ENCODE peak calls at places on chromosomes 13 and 19, in eight cellular contexts. One of them, this sample, is unnamed.

GRCh38 chr13:32031025-32031814 is at the start of gene FRY:
- DNase-seq in cerebellar cortex: peak; percentile 89
- DNase-seq in SW480: peak; percentile 86
- DNase-seq in NCI-H1092: peak; percentile 69
- DNase-seq in activated CD8-positive, alpha-beta T cell treated with anti-CD3 and anti-CD28 coated beads for 36 hours: peak; percentile 54
- DNase-seq in AG09309: no peak
- DNase-seq in NCI-H460: peak; percentile 69
- DNase-seq in NCI-H1694 treated with DMSO at 0.1 percent for 48 hours: peak; percentile 30
- DNase-seq in this sample: peak; percentile 41

GRCh38 chr13:33033361-33033812 is 17.2 kb downstream of the KL start:
- DNase-seq in cerebellar cortex: no peak
- DNase-seq in SW480: no peak
- DNase-seq in NCI-H1092: no peak
- DNase-seq in activated CD8-positive, alpha-beta T cell treated with anti-CD3 and anti-CD28 coated beads for 36 hours: peak; percentile 63
- DNase-seq in AG09309: no peak
- DNase-seq in NCI-H460: no peak
- DNase-seq in NCI-H1694 treated with DMSO at 0.1 percent for 48 hours: no peak
- DNase-seq in this sample: no peak

GRCh38 chr19:52190679-52191293 is 934 bp downstream of the PPP2R1A start:
- DNase-seq in cerebellar cortex: peak; percentile 39
- DNase-seq in SW480: peak; percentile 41
- DNase-seq in NCI-H1092: no peak
- DNase-seq in activated CD8-positive, alpha-beta T cell treated with anti-CD3 and anti-CD28 coated beads for 36 hours: no peak
- DNase-seq in AG09309: no peak
- DNase-seq in NCI-H460: no peak
- DNase-seq in NCI-H1694 treated with DMSO at 0.1 percent for 48 hours: no peak
- DNase-seq in this sample: peak; percentile 8

GRCh38 chr19:53809518-53810186 is 14.5 kb downstream of the NLRP12 start:
- DNase-seq in cerebellar cortex: peak; percentile 18
- DNase-seq in SW480: no peak
- DNase-seq in NCI-H1092: no peak
- DNase-seq in activated CD8-positive, alpha-beta T cell treated with anti-CD3 and anti-CD28 coated beads for 36 hours: peak; percentile 11
- DNase-seq in AG09309: no peak
- DNase-seq in NCI-H460: no peak
- DNase-seq in NCI-H1694 treated with DMSO at 0.1 percent for 48 hours: no peak
- DNase-seq in this sample: no peak

GRCh38 chr19:43465468-43466120 is at the start of gene LYPD3:
- DNase-seq in cerebellar cortex: no peak
- DNase-seq in SW480: peak; percentile 52
- DNase-seq in NCI-H1092: no peak
- DNase-seq in activated CD8-positive, alpha-beta T cell treated with anti-CD3 and anti-CD28 coated beads for 36 hours: no peak
- DNase-seq in AG09309: no peak
- DNase-seq in NCI-H460: peak; percentile 18
- DNase-seq in NCI-H1694 treated with DMSO at 0.1 percent for 48 hours: no peak
- DNase-seq in this sample: no peak

GRCh38 chr13:111951982-111952565 is 114.9 kb upstream of the SOX1 start:
- DNase-seq in cerebellar cortex: no peak
- DNase-seq in SW480: no peak
- DNase-seq in NCI-H1092: no peak
- DNase-seq in activated CD8-positive, alpha-beta T cell treated with anti-CD3 and anti-CD28 coated beads for 36 hours: no peak
- DNase-seq in AG09309: no peak
- DNase-seq in NCI-H460: no peak
- DNase-seq in NCI-H1694 treated with DMSO at 0.1 percent for 48 hours: no peak
- DNase-seq in this sample: no peak

GRCh38 chr19:9309974-9310446 is 372 bp upstream of the ZNF699 start:
- DNase-seq in cerebellar cortex: peak; percentile 97
- DNase-seq in SW480: no peak
- DNase-seq in NCI-H1092: peak; percentile 97
- DNase-seq in activated CD8-positive, alpha-beta T cell treated with anti-CD3 and anti-CD28 coated beads for 36 hours: no peak
- DNase-seq in AG09309: peak; percentile 62
- DNase-seq in NCI-H460: peak; percentile 78
- DNase-seq in NCI-H1694 treated with DMSO at 0.1 percent for 48 hours: peak; percentile 89
- DNase-seq in this sample: no peak

GRCh38 chr13:44860427-44860826 is 128.8 kb downstream of the NUFIP1 start:
- DNase-seq in cerebellar cortex: no peak
- DNase-seq in SW480: no peak
- DNase-seq in NCI-H1092: no peak
- DNase-seq in activated CD8-positive, alpha-beta T cell treated with anti-CD3 and anti-CD28 coated beads for 36 hours: no peak
- DNase-seq in AG09309: no peak
- DNase-seq in NCI-H460: no peak
- DNase-seq in NCI-H1694 treated with DMSO at 0.1 percent for 48 hours: no peak
- DNase-seq in this sample: no peak

GRCh38 chr13:107295391-107296157 is 727.6 kb upstream of the ARGLU1 start:
- DNase-seq in cerebellar cortex: no peak
- DNase-seq in SW480: no peak
- DNase-seq in NCI-H1092: no peak
- DNase-seq in activated CD8-positive, alpha-beta T cell treated with anti-CD3 and anti-CD28 coated beads for 36 hours: no peak
- DNase-seq in AG09309: no peak
- DNase-seq in NCI-H460: no peak
- DNase-seq in NCI-H1694 treated with DMSO at 0.1 percent for 48 hours: no peak
- DNase-seq in this sample: no peak

GRCh38 chr13:113929628-113930615 is 44.0 kb downstream of the C13orf46 start:
- DNase-seq in cerebellar cortex: peak; percentile 42
- DNase-seq in SW480: no peak
- DNase-seq in NCI-H1092: no peak
- DNase-seq in activated CD8-positive, alpha-beta T cell treated with anti-CD3 and anti-CD28 coated beads for 36 hours: no peak
- DNase-seq in AG09309: no peak
- DNase-seq in NCI-H460: no peak
- DNase-seq in NCI-H1694 treated with DMSO at 0.1 percent for 48 hours: peak; percentile 2
- DNase-seq in this sample: no peak

GRCh38 chr19:18731562-18732008 is 48.1 kb downstream of the CRTC1 start:
- DNase-seq in cerebellar cortex: no peak
- DNase-seq in SW480: no peak
- DNase-seq in NCI-H1092: no peak
- DNase-seq in activated CD8-positive, alpha-beta T cell treated with anti-CD3 and anti-CD28 coated beads for 36 hours: no peak
- DNase-seq in AG09309: no peak
- DNase-seq in NCI-H460: no peak
- DNase-seq in NCI-H1694 treated with DMSO at 0.1 percent for 48 hours: no peak
- DNase-seq in this sample: no peak

GRCh38 chr13:109868583-109869311 is 82.4 kb upstream of the IRS2 start:
- DNase-seq in cerebellar cortex: no peak
- DNase-seq in SW480: no peak
- DNase-seq in NCI-H1092: peak; percentile 53
- DNase-seq in activated CD8-positive, alpha-beta T cell treated with anti-CD3 and anti-CD28 coated beads for 36 hours: no peak
- DNase-seq in AG09309: no peak
- DNase-seq in NCI-H460: peak; percentile 11
- DNase-seq in NCI-H1694 treated with DMSO at 0.1 percent for 48 hours: no peak
- DNase-seq in this sample: peak; percentile 21

This sample was measured in Caki2.